ENCODE peak calls at places on chromosomes 1 and 21, in eight cellular contexts. V, J, A, N, C, D, O and H are unnamed samples.

GRCh38 chr1:167913895-167914502 is at the start of gene ADCY10:
- DNase-seq in D (no peak), J (no peak), N (no peak), O (no peak), A (peak; percentile 44), C (no peak), V (no peak), H (no peak)

GRCh38 chr1:180805316-180805715 is 107.4 kb upstream of the KIAA1614 start:
- DNase-seq in J (no peak), D (no peak), O (no peak), N (no peak), V (no peak), C (no peak), A (no peak), H (no peak)

GRCh38 chr1:36257375-36257767 is 33.1 kb downstream of the THRAP3 start:
- DNase-seq in C (no peak), D (peak; percentile 31), V (peak; percentile 30), J (peak; percentile 78), O (no peak), N (no peak), A (no peak), H (no peak)

GRCh38 chr1:43539726-43540434 is 9.2 kb downstream of the PTPRF start:
- DNase-seq in D (no peak), O (no peak), N (no peak), A (peak; percentile 19), V (no peak), J (no peak), C (no peak), H (no peak)

GRCh38 chr1:26786437-26787380 is 1.0 kb upstream of the PIGV start:
- DNase-seq in J (peak; percentile 39), A (peak; percentile 66), V (peak; percentile 88), N (no peak), O (peak; percentile 82), C (peak; percentile 84), D (peak; percentile 89), H (peak; percentile 87)

GRCh38 chr1:248816042-248816851 is 9.5 kb downstream of the SH3BP5L start:
- DNase-seq in C (no peak), V (no peak), D (no peak), A (no peak), J (no peak), O (no peak), N (no peak), H (no peak)

GRCh38 chr1:32337855-32338636 is 2.0 kb upstream of the MARCKSL1 start:
- DNase-seq in V (no peak), O (peak; percentile 23), C (no peak), D (no peak), N (no peak), A (peak; percentile 66), J (peak; percentile 39), H (no peak)

GRCh38 chr1:22471078-22471477 is 19.4 kb downstream of the ZBTB40 start:
- DNase-seq in C (peak; percentile 8), V (peak; percentile 64), D (peak; percentile 10), O (no peak), N (no peak), A (no peak), J (no peak), H (peak; percentile 84)

GRCh38 chr1:155196103-155196892 is 11.4 kb downstream of the THBS3 start:
- DNase-seq in O (no peak), C (no peak), J (no peak), N (no peak), V (no peak), A (no peak), D (peak; percentile 27), H (no peak)

GRCh38 chr1:207990455-207990854 is 79.5 kb upstream of the CD34 start:
- DNase-seq in O (no peak), V (no peak), D (no peak), J (no peak), A (no peak), C (no peak), N (no peak), H (no peak)

GRCh38 chr1:167450843-167451242 is 67.5 kb downstream of the CD247 start:
- DNase-seq in O (no peak), D (no peak), C (no peak), A (no peak), N (no peak), J (no peak), V (no peak), H (no peak)

GRCh38 chr1:67760030-67760821 is 73.0 kb downstream of the GNG12 start:
- DNase-seq in O (peak; percentile 45), D (peak; percentile 91), V (peak; percentile 72), J (peak; percentile 85), A (peak; percentile 75), N (peak; percentile 74), C (peak; percentile 72), H (peak; percentile 83)

GRCh38 chr1:113255038-113255727 is 135.1 kb upstream of the MAGI3 start:
- DNase-seq in A (no peak), O (no peak), C (no peak), N (no peak), D (no peak), J (peak; percentile 44), V (no peak), H (no peak)

GRCh38 chr1:59486595-59486994 is 189.7 kb downstream of the FGGY start:
- DNase-seq in D (no peak), O (no peak), J (no peak), V (no peak), C (no peak), N (no peak), A (no peak), H (no peak)

GRCh38 chr1:917466-918091 is 6.1 kb upstream of the SAMD11 start:
- DNase-seq in C (no peak), D (no peak), J (no peak), V (no peak), O (no peak), A (peak; percentile 12), N (no peak), H (no peak)

GRCh38 chr21:43639470-43640178 is 19.7 kb downstream of the HSF2BP start:
- DNase-seq in V (peak; percentile 92), C (peak; percentile 45), O (no peak), A (no peak), J (peak; percentile 59), D (peak; percentile 81), N (no peak), H (peak; percentile 87)

GRCh38 chr1:28437260-28437923 is 67.9 kb downstream of the PHACTR4 start:
- DNase-seq in D (peak; percentile 86), O (peak; percentile 70), V (peak; percentile 87), A (no peak), N (peak; percentile 81), C (peak; percentile 74), J (peak; percentile 71), H (peak; percentile 82)

GRCh38 chr1:206110820-206111219 is 6.4 kb downstream of the AVPR1B start:
- DNase-seq in C (no peak), N (no peak), A (no peak), J (no peak), D (no peak), O (no peak), V (no peak), H (no peak)

GRCh38 chr21:33836408-33836807 is 79.2 kb downstream of the ATP5PO start:
- DNase-seq in O (peak; percentile 37), V (no peak), J (peak; percentile 15), A (no peak), N (no peak), D (no peak), C (no peak), H (no peak)

GRCh38 chr1:11960276-11960675 is 20.0 kb upstream of the MFN2 start:
- DNase-seq in J (no peak), D (no peak), A (no peak), C (no peak), V (no peak), N (no peak), O (no peak), H (no peak)

GRCh38 chr1:169538998-169539871 is 47.0 kb downstream of the F5 start:
- DNase-seq in V (peak; percentile 83), C (peak; percentile 34), N (peak; percentile 59), A (no peak), O (peak; percentile 90), D (peak; percentile 71), J (peak; percentile 99), H (peak; percentile 93)

GRCh38 chr1:58628987-58629598 is 52.0 kb upstream of the TACSTD2 start:
- DNase-seq in D (peak; percentile 21), C (peak; percentile 76), N (peak; percentile 85), A (no peak), V (peak; percentile 50), O (peak; percentile 77), J (peak; percentile 19), H (no peak)

GRCh38 chr1:110728388-110728787 is 53.6 kb upstream of the KCNA3 start:
- DNase-seq in C (no peak), J (no peak), V (no peak), A (no peak), D (no peak), N (no peak), O (no peak), H (no peak)

GRCh38 chr1:247337250-247337746 is 5.6 kb upstream of the ZNF496 start:
- DNase-seq in C (no peak), A (no peak), N (no peak), V (no peak), J (peak; percentile 79), O (peak; percentile 44), D (peak; percentile 24), H (peak; percentile 76)